ENCODE peak calls at places on chromosomes 12 and 14, in ten cellular contexts. O is LoVo, X is amygdala, H is transverse colon, L is HS-5, F is esophagus muscularis mucosa, S is trophoblast cell, U is retina, K is astrocyte of the spinal cord, E is RKO. I is an unnamed sample.

GRCh38 chr12:123998344-123998941 is 25.4 kb downstream of the ZNF664 start:
- DNase-seq in O (no peak), X (no peak), H (no peak), L (no peak), F (no peak), S (no peak), U (no peak), K (no peak), E (no peak), I (no peak)

GRCh38 chr12:52390739-52391617 is 5.5 kb upstream of the KRT84 start:
- DNase-seq in O (no peak), X (no peak), H (peak; percentile 22), L (no peak), F (no peak), S (peak; percentile 48), U (no peak), K (no peak), E (no peak), I (peak; percentile 23)

GRCh38 chr12:115710104-115710564 is 567.4 kb downstream of the MED13L start:
- DNase-seq in O (peak; percentile 15), X (no peak), H (peak; percentile 7), L (no peak), F (no peak), S (peak; percentile 82), U (no peak), K (peak; percentile 61), E (peak; percentile 30), I (no peak)

GRCh38 chr14:71932229-71932951 is at the start of gene RGS6:
- DNase-seq in O (peak; percentile 65), X (no peak), H (peak; percentile 12), L (no peak), F (peak; percentile 26), S (peak; percentile 71), U (peak; percentile 72), K (no peak), E (no peak), I (peak; percentile 39)

GRCh38 chr12:86226481-86226880 is 29.7 kb downstream of the MGAT4C start:
- DNase-seq in O (no peak), X (no peak), H (no peak), L (no peak), F (no peak), S (peak; percentile 2), U (no peak), K (no peak), E (no peak), I (no peak)

GRCh38 chr12:130041983-130042812 is 120.1 kb upstream of the FZD10 start:
- DNase-seq in O (no peak), X (peak; percentile 59), H (peak; percentile 17), L (no peak), F (no peak), S (peak; percentile 53), U (peak; percentile 93), K (no peak), E (no peak), I (peak; percentile 69)

GRCh38 chr12:6181583-6182278 is 18.5 kb upstream of the CD9 start:
- DNase-seq in O (no peak), X (no peak), H (no peak), L (no peak), F (no peak), S (no peak), U (peak; percentile 28), K (peak; percentile 28), E (no peak), I (no peak)

GRCh38 chr14:39368261-39368959 is 63.8 kb downstream of the FBXO33 start:
- DNase-seq in O (peak; percentile 26), X (no peak), H (peak; percentile 32), L (peak; percentile 16), F (no peak), S (peak; percentile 71), U (peak; percentile 60), K (peak; percentile 81), E (peak; percentile 82), I (peak; percentile 54)

GRCh38 chr14:101927859-101928258 is 36.5 kb upstream of the DYNC1H1 start:
- DNase-seq in O (no peak), X (peak; percentile 25), H (peak; percentile 75), L (peak; percentile 67), F (peak; percentile 96), S (peak; percentile 54), U (no peak), K (peak; percentile 90), E (peak; percentile 78), I (peak; percentile 54)

GRCh38 chr14:89372156-89372555 is 44.9 kb downstream of the FOXN3 start:
- DNase-seq in O (no peak), X (no peak), H (no peak), L (no peak), F (no peak), S (peak; percentile 49), U (no peak), K (no peak), E (no peak), I (no peak)

GRCh38 chr14:29220077-29220476 is 453.5 kb downstream of the FOXG1 start:
- DNase-seq in O (no peak), X (no peak), H (no peak), L (no peak), F (no peak), S (no peak), U (peak; percentile 38), K (no peak), E (no peak), I (no peak)

GRCh38 chr12:6052206-6052939 is 72.1 kb downstream of the VWF start:
- DNase-seq in O (no peak), X (no peak), H (no peak), L (no peak), F (no peak), S (no peak), U (no peak), K (no peak), E (no peak), I (no peak)

GRCh38 chr12:128772249-128772648 is 51.5 kb downstream of the SLC15A4 start:
- DNase-seq in O (no peak), X (no peak), H (no peak), L (no peak), F (no peak), S (no peak), U (no peak), K (no peak), E (no peak), I (no peak)

GRCh38 chr12:50166776-50167025 is 468 bp downstream of the CERS5 start:
- DNase-seq in O (no peak), X (no peak), H (no peak), L (no peak), F (no peak), S (no peak), U (no peak), K (no peak), E (peak; percentile 51), I (peak; percentile 84)

I was measured in activated CD8-positive, alpha-beta T cell treated with anti-CD3 and anti-CD28 coated beads for 36 hours.